ENCODE peak calls at places on chromosomes 4 and X, in eight cellular contexts. One of them, this sample, is unnamed.

GRCh38 chrX:109830704-109831206 is 97.7 kb upstream of the ACSL4 start:
- DNase-seq in pancreas: no peak
- DNase-seq in tibial nerve: no peak
- DNase-seq in sigmoid colon: no peak
- DNase-seq in HCT116: no peak
- DNase-seq in colonic mucosa: no peak
- DNase-seq in A549: peak; percentile 65
- DNase-seq in heart right ventricle: no peak
- DNase-seq in this sample: no peak

GRCh38 chrX:78074088-78074487 is 30.0 kb upstream of the PGK1 start:
- DNase-seq in sigmoid colon: no peak
- DNase-seq in colonic mucosa: no peak
- DNase-seq in tibial nerve: no peak
- DNase-seq in pancreas: no peak
- DNase-seq in A549: no peak
- DNase-seq in HCT116: no peak
- DNase-seq in heart right ventricle: no peak
- DNase-seq in this sample: no peak

GRCh38 chr4:52588771-52589591 is 70.1 kb downstream of the USP46 start:
- DNase-seq in tibial nerve: no peak
- DNase-seq in colonic mucosa: no peak
- DNase-seq in A549: no peak
- DNase-seq in sigmoid colon: no peak
- DNase-seq in heart right ventricle: no peak
- DNase-seq in pancreas: no peak
- DNase-seq in HCT116: no peak
- DNase-seq in this sample: no peak

GRCh38 chr4:55021214-55021613 is 104.2 kb downstream of the KDR start:
- DNase-seq in heart right ventricle: no peak
- DNase-seq in HCT116: no peak
- DNase-seq in sigmoid colon: no peak
- DNase-seq in colonic mucosa: no peak
- DNase-seq in tibial nerve: no peak
- DNase-seq in pancreas: no peak
- DNase-seq in A549: no peak
- DNase-seq in this sample: no peak

GRCh38 chr4:168844261-168845039 is 165.6 kb downstream of the CBR4 start:
- DNase-seq in sigmoid colon: no peak
- DNase-seq in tibial nerve: no peak
- DNase-seq in heart right ventricle: no peak
- DNase-seq in pancreas: no peak
- DNase-seq in colonic mucosa: no peak
- DNase-seq in A549: no peak
- DNase-seq in HCT116: no peak
- DNase-seq in this sample: no peak

GRCh38 chr4:158259955-158260575 is 49.8 kb downstream of the TMEM144 start:
- DNase-seq in A549: peak; percentile 20
- DNase-seq in pancreas: no peak
- DNase-seq in heart right ventricle: no peak
- DNase-seq in sigmoid colon: no peak
- DNase-seq in HCT116: peak; percentile 13
- DNase-seq in tibial nerve: no peak
- DNase-seq in colonic mucosa: no peak
- DNase-seq in this sample: no peak

GRCh38 chrX:133053854-133054565 is 42.9 kb downstream of the USP26 start:
- DNase-seq in heart right ventricle: no peak
- DNase-seq in HCT116: no peak
- DNase-seq in sigmoid colon: no peak
- DNase-seq in colonic mucosa: no peak
- DNase-seq in pancreas: no peak
- DNase-seq in tibial nerve: no peak
- DNase-seq in A549: no peak
- DNase-seq in this sample: no peak

GRCh38 chr4:62930884-62931283 is 1478.4 kb downstream of the TECRL start:
- DNase-seq in tibial nerve: no peak
- DNase-seq in pancreas: no peak
- DNase-seq in colonic mucosa: no peak
- DNase-seq in sigmoid colon: no peak
- DNase-seq in A549: no peak
- DNase-seq in heart right ventricle: no peak
- DNase-seq in HCT116: no peak
- DNase-seq in this sample: no peak

GRCh38 chr4:8546766-8547107 is 33.5 kb upstream of the GPR78 start:
- DNase-seq in tibial nerve: no peak
- DNase-seq in colonic mucosa: no peak
- DNase-seq in A549: no peak
- DNase-seq in heart right ventricle: no peak
- DNase-seq in HCT116: no peak
- DNase-seq in pancreas: no peak
- DNase-seq in sigmoid colon: peak; percentile 26
- DNase-seq in this sample: no peak

GRCh38 chrX:103304705-103305104 is 6.1 kb downstream of the BEX2 start:
- DNase-seq in sigmoid colon: no peak
- DNase-seq in colonic mucosa: no peak
- DNase-seq in A549: no peak
- DNase-seq in HCT116: no peak
- DNase-seq in pancreas: no peak
- DNase-seq in tibial nerve: no peak
- DNase-seq in heart right ventricle: no peak
- DNase-seq in this sample: no peak

GRCh38 chr4:30720656-30721352 is 635 bp downstream of the PCDH7 start:
- DNase-seq in pancreas: no peak
- DNase-seq in heart right ventricle: peak; percentile 25
- DNase-seq in sigmoid colon: peak; percentile 73
- DNase-seq in tibial nerve: no peak
- DNase-seq in colonic mucosa: peak; percentile 24
- DNase-seq in A549: peak; percentile 7
- DNase-seq in HCT116: no peak
- DNase-seq in this sample: no peak

GRCh38 chr4:30718889-30719252 is 1.3 kb upstream of the PCDH7 start:
- DNase-seq in heart right ventricle: no peak
- DNase-seq in A549: no peak
- DNase-seq in tibial nerve: no peak
- DNase-seq in sigmoid colon: no peak
- DNase-seq in HCT116: no peak
- DNase-seq in pancreas: no peak
- DNase-seq in colonic mucosa: no peak
- DNase-seq in this sample: no peak

GRCh38 chr4:30718021-30718888 is 1.9 kb upstream of the PCDH7 start:
- DNase-seq in colonic mucosa: peak; percentile 49
- DNase-seq in HCT116: no peak
- DNase-seq in heart right ventricle: peak; percentile 47
- DNase-seq in sigmoid colon: peak; percentile 83
- DNase-seq in pancreas: no peak
- DNase-seq in tibial nerve: no peak
- DNase-seq in A549: no peak
- DNase-seq in this sample: no peak

GRCh38 chr4:30720021-30720655 is at the start of gene PCDH7:
- DNase-seq in HCT116: no peak
- DNase-seq in sigmoid colon: peak; percentile 77
- DNase-seq in colonic mucosa: peak; percentile 30
- DNase-seq in A549: peak; percentile 21
- DNase-seq in pancreas: no peak
- DNase-seq in heart right ventricle: peak; percentile 23
- DNase-seq in tibial nerve: no peak
- DNase-seq in this sample: no peak

DNA sequence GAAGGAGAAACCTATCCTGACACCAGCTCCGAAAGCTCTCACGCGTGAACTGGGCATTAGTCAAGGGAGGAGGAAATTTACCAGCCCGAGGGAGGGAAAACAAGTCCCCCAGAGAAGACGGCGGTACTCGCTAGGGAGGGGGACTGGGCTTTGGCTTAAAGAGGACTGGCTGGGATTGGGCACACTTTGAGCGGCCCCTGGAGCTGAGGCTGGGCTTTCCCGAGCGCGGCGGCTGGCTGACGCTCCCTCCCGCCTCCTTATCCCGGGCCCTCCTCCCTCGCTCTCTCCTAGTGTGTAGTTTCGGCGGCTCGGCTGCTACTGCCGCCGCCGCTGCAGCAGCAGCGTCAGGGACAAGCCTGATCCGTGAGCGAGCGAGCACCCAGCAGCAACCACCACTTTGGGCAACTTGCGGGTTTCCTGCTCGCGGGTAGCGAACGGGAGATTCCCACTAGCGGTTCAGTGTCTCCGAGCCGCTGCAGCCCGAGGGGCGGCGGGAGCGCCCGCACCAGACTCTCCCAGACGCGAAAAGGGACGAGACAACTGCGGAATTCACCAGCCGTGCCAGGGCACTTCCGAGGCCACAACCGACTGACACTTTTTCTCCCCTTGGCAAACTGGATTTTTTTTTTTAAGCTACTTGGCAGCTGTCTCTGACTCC is 677 bp upstream of the PCDH7 start:
- DNase-seq in pancreas: no peak
- DNase-seq in HCT116: no peak
- DNase-seq in sigmoid colon: peak; percentile 86
- DNase-seq in tibial nerve: no peak
- DNase-seq in A549: peak; percentile 16
- DNase-seq in heart right ventricle: peak; percentile 50
- DNase-seq in colonic mucosa: peak; percentile 45
- DNase-seq in this sample: no peak
- H3K4me1 ChIP-seq in pancreas: peaks cover 22% of the 10 kb centered on the region
- H3K4me1 ChIP-seq in HCT116: peaks cover 31% of the 10 kb centered on the region
- H3K4me1 ChIP-seq in sigmoid colon: peaks cover 10% of the 10 kb centered on the region
- H3K4me1 ChIP-seq in tibial nerve: peaks cover 9% of the 10 kb centered on the region
- H3K4me1 ChIP-seq in A549: peaks cover 5% of the 10 kb centered on the region
- H3K4me1 ChIP-seq in heart right ventricle: no peaks in the 10 kb centered on the region
- H3K4me1 ChIP-seq in colonic mucosa: peaks cover 5% of the 10 kb centered on the region
- H3K4me1 ChIP-seq in this sample: no peaks in the 10 kb centered on the region

GRCh38 chr4:102809691-102810090 is 17.7 kb downstream of the UBE2D3 start:
- DNase-seq in HCT116: no peak
- DNase-seq in pancreas: no peak
- DNase-seq in A549: no peak
- DNase-seq in colonic mucosa: no peak
- DNase-seq in sigmoid colon: no peak
- DNase-seq in tibial nerve: no peak
- DNase-seq in heart right ventricle: no peak
- DNase-seq in this sample: no peak
- H3K4me1 ChIP-seq in HCT116: no peaks in the 10 kb centered on the region
- H3K4me1 ChIP-seq in pancreas: peaks cover 6% of the 10 kb centered on the region
- H3K4me1 ChIP-seq in A549: peaks cover 45% of the 10 kb centered on the region
- H3K4me1 ChIP-seq in colonic mucosa: no peaks in the 10 kb centered on the region
- H3K4me1 ChIP-seq in sigmoid colon: peaks cover 52% of the 10 kb centered on the region
- H3K4me1 ChIP-seq in tibial nerve: peaks cover 31% of the 10 kb centered on the region
- H3K4me1 ChIP-seq in heart right ventricle: peaks cover 2% of the 10 kb centered on the region
- H3K4me1 ChIP-seq in this sample: peaks cover 4% of the 10 kb centered on the region

GRCh38 chr4:73844352-73844751 is 7.9 kb downstream of the CXCL6 start:
- DNase-seq in colonic mucosa: no peak
- DNase-seq in A549: peak; percentile 36
- DNase-seq in tibial nerve: no peak
- DNase-seq in sigmoid colon: no peak
- DNase-seq in pancreas: no peak
- DNase-seq in heart right ventricle: no peak
- DNase-seq in HCT116: no peak
- DNase-seq in this sample: no peak

GRCh38 chr4:73850261-73850970 is 2.7 kb upstream of the PF4V1 start:
- DNase-seq in HCT116: no peak
- DNase-seq in A549: no peak
- DNase-seq in tibial nerve: no peak
- DNase-seq in pancreas: no peak
- DNase-seq in sigmoid colon: no peak
- DNase-seq in heart right ventricle: no peak
- DNase-seq in colonic mucosa: no peak
- DNase-seq in this sample: no peak

GRCh38 chr4:73844806-73845205 is 8.3 kb upstream of the PF4V1 start:
- DNase-seq in pancreas: no peak
- DNase-seq in A549: no peak
- DNase-seq in tibial nerve: no peak
- DNase-seq in sigmoid colon: no peak
- DNase-seq in colonic mucosa: no peak
- DNase-seq in HCT116: no peak
- DNase-seq in heart right ventricle: no peak
- DNase-seq in this sample: no peak

GRCh38 chr4:73848183-73848777 is 4.8 kb upstream of the PF4V1 start:
- DNase-seq in pancreas: no peak
- DNase-seq in sigmoid colon: no peak
- DNase-seq in tibial nerve: no peak
- DNase-seq in HCT116: no peak
- DNase-seq in heart right ventricle: no peak
- DNase-seq in A549: no peak
- DNase-seq in colonic mucosa: no peak
- DNase-seq in this sample: no peak

GRCh38 chr4:73847507-73848182 is 5.5 kb upstream of the PF4V1 start:
- DNase-seq in HCT116: no peak
- DNase-seq in tibial nerve: no peak
- DNase-seq in pancreas: no peak
- DNase-seq in heart right ventricle: no peak
- DNase-seq in sigmoid colon: no peak
- DNase-seq in colonic mucosa: no peak
- DNase-seq in A549: no peak
- DNase-seq in this sample: no peak
- H3K4me1 ChIP-seq in HCT116: no peaks in the 10 kb centered on the region
- H3K4me1 ChIP-seq in tibial nerve: no peaks in the 10 kb centered on the region
- H3K4me1 ChIP-seq in pancreas: no peaks in the 10 kb centered on the region
- H3K4me1 ChIP-seq in heart right ventricle: no peaks in the 10 kb centered on the region
- H3K4me1 ChIP-seq in sigmoid colon: no peaks in the 10 kb centered on the region
- H3K4me1 ChIP-seq in colonic mucosa: no peaks in the 10 kb centered on the region
- H3K4me1 ChIP-seq in A549: peaks cover 14% of the 10 kb centered on the region
- H3K4me1 ChIP-seq in this sample: no peaks in the 10 kb centered on the region

GRCh38 chrX:925094-925493 is 287.4 kb downstream of the CRLF2 start:
- DNase-seq in sigmoid colon: no peak
- DNase-seq in colonic mucosa: no peak
- DNase-seq in heart right ventricle: no peak
- DNase-seq in pancreas: no peak
- DNase-seq in A549: no peak
- DNase-seq in tibial nerve: no peak
- DNase-seq in HCT116: no peak
- DNase-seq in this sample: no peak

GRCh38 chrX:926991-927390 is 285.5 kb downstream of the CRLF2 start:
- DNase-seq in A549: no peak
- DNase-seq in HCT116: no peak
- DNase-seq in tibial nerve: no peak
- DNase-seq in heart right ventricle: no peak
- DNase-seq in sigmoid colon: no peak
- DNase-seq in colonic mucosa: no peak
- DNase-seq in pancreas: no peak
- DNase-seq in this sample: peak; percentile 16

GRCh38 chrX:925652-926061 is 286.8 kb downstream of the CRLF2 start:
- DNase-seq in heart right ventricle: no peak
- DNase-seq in sigmoid colon: no peak
- DNase-seq in pancreas: no peak
- DNase-seq in tibial nerve: no peak
- DNase-seq in colonic mucosa: no peak
- DNase-seq in A549: no peak
- DNase-seq in HCT116: no peak
- DNase-seq in this sample: peak; percentile 11

GRCh38 chrX:926070-926469 is 286.4 kb downstream of the CRLF2 start:
- DNase-seq in tibial nerve: no peak
- DNase-seq in A549: no peak
- DNase-seq in HCT116: no peak
- DNase-seq in pancreas: no peak
- DNase-seq in colonic mucosa: no peak
- DNase-seq in heart right ventricle: no peak
- DNase-seq in sigmoid colon: no peak
- DNase-seq in this sample: no peak

DNA sequence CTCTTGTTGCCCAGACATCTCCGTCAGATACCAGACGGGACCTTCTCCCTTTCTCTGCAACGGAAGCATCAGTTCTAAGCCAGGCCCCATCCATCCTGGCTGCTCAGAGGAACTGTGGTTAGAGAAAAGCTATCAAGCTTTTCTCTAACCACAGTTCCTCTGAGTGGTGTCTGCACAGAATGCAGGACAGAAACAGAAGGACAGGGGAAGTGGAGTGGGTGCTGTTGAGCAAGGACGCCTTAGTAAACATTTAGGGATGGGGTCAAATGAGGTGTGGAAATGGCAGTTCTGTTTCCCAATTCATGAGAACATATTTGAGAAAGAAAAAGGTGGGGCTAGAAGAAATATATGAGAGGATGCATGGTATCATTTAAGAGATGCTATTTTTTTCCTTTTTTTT is 283.8 kb downstream of the CRLF2 start:
- DNase-seq in HCT116: no peak
- DNase-seq in A549: no peak
- DNase-seq in sigmoid colon: no peak
- DNase-seq in tibial nerve: no peak
- DNase-seq in colonic mucosa: no peak
- DNase-seq in heart right ventricle: no peak
- DNase-seq in pancreas: no peak
- DNase-seq in this sample: peak; percentile 18
- H3K4me1 ChIP-seq in HCT116: no peaks in the 10 kb centered on the region
- H3K4me1 ChIP-seq in A549: no peaks in the 10 kb centered on the region
- H3K4me1 ChIP-seq in sigmoid colon: no peaks in the 10 kb centered on the region
- H3K4me1 ChIP-seq in tibial nerve: no peaks in the 10 kb centered on the region
- H3K4me1 ChIP-seq in colonic mucosa: no peaks in the 10 kb centered on the region
- H3K4me1 ChIP-seq in heart right ventricle: no peaks in the 10 kb centered on the region
- H3K4me1 ChIP-seq in pancreas: no peaks in the 10 kb centered on the region
- H3K4me1 ChIP-seq in this sample: no peaks in the 10 kb centered on the region

This sample was measured in lung.